ENCODE peak calls at places on chromosomes 16 and 17, in eight cellular contexts. One of them, this sample, is unnamed. For H3K36me3, the result is how much of the 10 kb centered on the place peaks cover.

GRCh38 chr16:87707714-87708113 is 58.1 kb downstream of the KLHDC4 start:
- DNase-seq in uterus: no peak
- DNase-seq in ovary: no peak
- DNase-seq in heart left ventricle: no peak
- DNase-seq in stomach: no peak
- DNase-seq in CD8-positive, alpha-beta T cell: no peak
- DNase-seq in breast epithelium: no peak
- DNase-seq in GM23338: no peak
- DNase-seq in this sample: no peak

GRCh38 chr16:75306102-75306762 is 54.8 kb upstream of the BCAR1 start:
- DNase-seq in breast epithelium: no peak
- DNase-seq in CD8-positive, alpha-beta T cell: no peak
- DNase-seq in ovary: no peak
- DNase-seq in GM23338: no peak
- DNase-seq in uterus: no peak
- DNase-seq in stomach: peak
- DNase-seq in heart left ventricle: no peak
- DNase-seq in this sample: no peak

GRCh38 chr17:14061666-14062560 is 7.4 kb upstream of the COX10 start:
- DNase-seq in CD8-positive, alpha-beta T cell: no peak
- DNase-seq in heart left ventricle: peak
- DNase-seq in ovary: no peak
- DNase-seq in uterus: no peak
- DNase-seq in stomach: no peak
- DNase-seq in breast epithelium: no peak
- DNase-seq in GM23338: peak
- DNase-seq in this sample: no peak

GRCh38 chr16:75794426-75794825 is 68.1 kb upstream of the CPHXL start:
- DNase-seq in uterus: no peak
- DNase-seq in heart left ventricle: no peak
- DNase-seq in CD8-positive, alpha-beta T cell: no peak
- DNase-seq in stomach: no peak
- DNase-seq in GM23338: no peak
- DNase-seq in breast epithelium: no peak
- DNase-seq in ovary: no peak
- DNase-seq in this sample: no peak

GRCh38 chr17:36617773-36618172 is 16.4 kb downstream of the MRM1 start:
- DNase-seq in heart left ventricle: no peak
- DNase-seq in uterus: no peak
- DNase-seq in CD8-positive, alpha-beta T cell: no peak
- DNase-seq in ovary: no peak
- DNase-seq in breast epithelium: no peak
- DNase-seq in stomach: no peak
- DNase-seq in GM23338: no peak
- DNase-seq in this sample: no peak

GRCh38 chr17:6477831-6478383 is 33.7 kb downstream of the PIMREG start:
- DNase-seq in ovary: no peak
- DNase-seq in stomach: no peak
- DNase-seq in breast epithelium: no peak
- DNase-seq in CD8-positive, alpha-beta T cell: no peak
- DNase-seq in uterus: no peak
- DNase-seq in heart left ventricle: no peak
- DNase-seq in GM23338: no peak
- DNase-seq in this sample: no peak

GRCh38 chr16:2520784-2521577 is 810 bp downstream of the AMDHD2 start:
- DNase-seq in breast epithelium: no peak
- DNase-seq in heart left ventricle: peak
- DNase-seq in stomach: peak
- DNase-seq in ovary: no peak
- DNase-seq in uterus: no peak
- DNase-seq in CD8-positive, alpha-beta T cell: peak
- DNase-seq in GM23338: peak
- DNase-seq in this sample: peak

GRCh38 chr17:29839656-29840055 is 90.4 kb downstream of the SSH2 start:
- DNase-seq in GM23338: no peak
- DNase-seq in stomach: no peak
- DNase-seq in uterus: no peak
- DNase-seq in breast epithelium: no peak
- DNase-seq in ovary: no peak
- DNase-seq in CD8-positive, alpha-beta T cell: no peak
- DNase-seq in heart left ventricle: no peak
- DNase-seq in this sample: no peak

GRCh38 chr17:47690121-47690520 is 3.8 kb upstream of the TBKBP1 start:
- DNase-seq in ovary: no peak
- DNase-seq in stomach: no peak
- DNase-seq in heart left ventricle: no peak
- DNase-seq in uterus: no peak
- DNase-seq in CD8-positive, alpha-beta T cell: no peak
- DNase-seq in GM23338: no peak
- DNase-seq in breast epithelium: no peak
- DNase-seq in this sample: peak

GRCh38 chr17:75832164-75832651 is 12.0 kb downstream of the UNC13D start:
- DNase-seq in stomach: peak
- DNase-seq in GM23338: no peak
- DNase-seq in ovary: no peak
- DNase-seq in CD8-positive, alpha-beta T cell: peak
- DNase-seq in breast epithelium: no peak
- DNase-seq in uterus: peak
- DNase-seq in heart left ventricle: no peak
- DNase-seq in this sample: no peak

GRCh38 chr17:60077672-60078519 is 825 bp downstream of the HEATR6 start:
- DNase-seq in GM23338: no peak
- DNase-seq in uterus: no peak
- DNase-seq in CD8-positive, alpha-beta T cell: no peak
- DNase-seq in ovary: no peak
- DNase-seq in stomach: no peak
- DNase-seq in breast epithelium: no peak
- DNase-seq in heart left ventricle: no peak
- DNase-seq in this sample: no peak

GRCh38 chr17:6187836-6188235 is 117.7 kb downstream of the WSCD1 start:
- DNase-seq in stomach: no peak
- DNase-seq in uterus: no peak
- DNase-seq in GM23338: no peak
- DNase-seq in heart left ventricle: no peak
- DNase-seq in breast epithelium: no peak
- DNase-seq in ovary: no peak
- DNase-seq in CD8-positive, alpha-beta T cell: no peak
- DNase-seq in this sample: no peak

GRCh38 chr16:75282811-75283281 is 31.4 kb upstream of the BCAR1 start:
- DNase-seq in GM23338: peak
- DNase-seq in ovary: no peak
- DNase-seq in stomach: no peak
- DNase-seq in breast epithelium: no peak
- DNase-seq in CD8-positive, alpha-beta T cell: no peak
- DNase-seq in uterus: no peak
- DNase-seq in heart left ventricle: no peak
- DNase-seq in this sample: no peak

GRCh38 chr17:42819939-42820535 is 4.0 kb downstream of the BECN1 start:
- DNase-seq in uterus: no peak
- DNase-seq in CD8-positive, alpha-beta T cell: peak
- DNase-seq in GM23338: peak
- DNase-seq in ovary: no peak
- DNase-seq in stomach: peak
- DNase-seq in breast epithelium: no peak
- DNase-seq in heart left ventricle: peak
- DNase-seq in this sample: peak

GRCh38 chr16:682493-683395 is 1.4 kb downstream of the JMJD8 start:
- DNase-seq in stomach: no peak
- DNase-seq in breast epithelium: no peak
- DNase-seq in ovary: peak
- DNase-seq in GM23338: no peak
- DNase-seq in uterus: no peak
- DNase-seq in heart left ventricle: no peak
- DNase-seq in CD8-positive, alpha-beta T cell: no peak
- DNase-seq in this sample: peak
- H3K4me3 ChIP-seq in stomach: peak
- H3K4me3 ChIP-seq in breast epithelium: peak
- H3K4me3 ChIP-seq in ovary: no peak
- H3K4me3 ChIP-seq in GM23338: peak
- H3K4me3 ChIP-seq in uterus: no peak
- H3K4me3 ChIP-seq in heart left ventricle: peak
- H3K4me3 ChIP-seq in CD8-positive, alpha-beta T cell: no peak
- H3K4me3 ChIP-seq in this sample: peak

DNA sequence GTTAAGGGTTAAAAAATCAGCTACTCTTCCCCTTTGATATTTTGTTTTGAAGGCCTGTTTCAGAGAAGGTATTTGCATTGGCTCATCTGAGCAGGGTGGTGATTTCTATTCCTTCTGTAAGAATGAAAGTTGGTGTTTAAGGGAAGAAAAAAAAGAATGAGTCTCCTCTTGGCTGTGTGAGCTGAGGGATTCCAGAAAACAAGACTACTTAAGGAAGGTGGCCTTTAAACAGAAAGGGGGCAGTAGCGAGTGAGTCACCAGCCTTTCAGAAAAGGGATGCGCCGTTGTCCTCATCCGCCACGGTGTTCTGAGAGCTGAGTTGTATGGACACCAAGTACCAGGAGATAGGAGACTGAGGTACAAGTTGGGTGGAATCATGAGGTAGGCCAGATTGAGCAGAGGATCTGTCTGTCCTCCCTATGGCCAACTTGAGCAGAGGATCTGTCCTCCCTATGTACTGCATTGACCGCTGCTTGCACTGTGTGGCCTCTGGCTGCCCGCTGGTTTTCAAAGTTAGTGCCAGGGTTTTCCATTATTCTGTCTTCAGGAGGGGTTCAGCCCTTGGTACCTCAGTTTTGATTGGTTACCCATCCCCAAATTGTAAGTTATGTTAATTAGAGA is 8.2 kb downstream of the PRKCA start:
- DNase-seq in breast epithelium: no peak
- DNase-seq in CD8-positive, alpha-beta T cell: no peak
- DNase-seq in stomach: no peak
- DNase-seq in uterus: no peak
- DNase-seq in heart left ventricle: no peak
- DNase-seq in GM23338: peak
- DNase-seq in ovary: no peak
- DNase-seq in this sample: peak
- H3K36me3 ChIP-seq in breast epithelium: under half
- H3K36me3 ChIP-seq in CD8-positive, alpha-beta T cell: under half
- H3K36me3 ChIP-seq in stomach: under half
- H3K36me3 ChIP-seq in uterus: under half
- H3K36me3 ChIP-seq in heart left ventricle: under half
- H3K36me3 ChIP-seq in GM23338: under half
- H3K36me3 ChIP-seq in ovary: under half
- H3K36me3 ChIP-seq in this sample: under half

GRCh38 chr16:72561-73537 is at the start of gene RHBDF1:
- DNase-seq in CD8-positive, alpha-beta T cell: no peak
- DNase-seq in ovary: peak
- DNase-seq in heart left ventricle: peak
- DNase-seq in stomach: peak
- DNase-seq in GM23338: peak
- DNase-seq in uterus: peak
- DNase-seq in breast epithelium: no peak
- DNase-seq in this sample: peak
- H3K4me3 ChIP-seq in CD8-positive, alpha-beta T cell: no peak
- H3K4me3 ChIP-seq in ovary: peak
- H3K4me3 ChIP-seq in heart left ventricle: peak
- H3K4me3 ChIP-seq in stomach: peak
- H3K4me3 ChIP-seq in GM23338: peak
- H3K4me3 ChIP-seq in uterus: peak
- H3K4me3 ChIP-seq in breast epithelium: peak
- H3K4me3 ChIP-seq in this sample: peak

GRCh38 chr16:4052801-4053662 is 63.2 kb downstream of the ADCY9 start:
- DNase-seq in CD8-positive, alpha-beta T cell: no peak
- DNase-seq in breast epithelium: peak
- DNase-seq in ovary: no peak
- DNase-seq in GM23338: no peak
- DNase-seq in stomach: no peak
- DNase-seq in uterus: no peak
- DNase-seq in heart left ventricle: peak
- DNase-seq in this sample: no peak

GRCh38 chr16:4051591-4051990 is 64.7 kb downstream of the ADCY9 start:
- DNase-seq in uterus: no peak
- DNase-seq in CD8-positive, alpha-beta T cell: no peak
- DNase-seq in GM23338: no peak
- DNase-seq in stomach: no peak
- DNase-seq in breast epithelium: no peak
- DNase-seq in heart left ventricle: no peak
- DNase-seq in ovary: no peak
- DNase-seq in this sample: no peak

GRCh38 chr16:4052096-4052495 is 64.1 kb downstream of the ADCY9 start:
- DNase-seq in ovary: no peak
- DNase-seq in breast epithelium: no peak
- DNase-seq in GM23338: no peak
- DNase-seq in stomach: no peak
- DNase-seq in heart left ventricle: no peak
- DNase-seq in CD8-positive, alpha-beta T cell: no peak
- DNase-seq in uterus: no peak
- DNase-seq in this sample: no peak

GRCh38 chr16:4049031-4049430 is 67.2 kb downstream of the ADCY9 start:
- DNase-seq in heart left ventricle: no peak
- DNase-seq in GM23338: no peak
- DNase-seq in ovary: no peak
- DNase-seq in CD8-positive, alpha-beta T cell: no peak
- DNase-seq in breast epithelium: no peak
- DNase-seq in stomach: no peak
- DNase-seq in uterus: no peak
- DNase-seq in this sample: no peak

DNA sequence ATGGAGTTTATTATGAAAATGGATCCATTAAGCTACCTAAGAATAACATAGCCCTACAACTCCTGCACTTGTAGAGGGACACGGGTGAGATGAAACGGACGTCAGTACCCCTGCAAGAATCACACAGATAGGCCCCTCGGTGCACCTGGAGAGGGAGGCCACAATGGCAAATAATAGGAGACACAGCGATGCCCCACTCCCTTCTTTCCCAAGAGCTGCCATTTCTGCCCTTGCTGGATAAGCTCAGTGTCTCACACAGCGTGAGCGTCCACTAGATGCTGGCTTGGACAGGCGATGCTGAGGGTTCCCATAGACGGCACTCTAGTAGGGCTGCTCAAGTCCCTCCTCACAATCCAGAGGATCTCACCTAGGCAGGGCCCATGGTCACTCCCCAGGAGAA is 67.8 kb downstream of the ADCY9 start:
- DNase-seq in ovary: peak
- DNase-seq in CD8-positive, alpha-beta T cell: no peak
- DNase-seq in stomach: no peak
- DNase-seq in uterus: no peak
- DNase-seq in GM23338: no peak
- DNase-seq in breast epithelium: no peak
- DNase-seq in heart left ventricle: no peak
- DNase-seq in this sample: no peak
- H3K36me3 ChIP-seq in ovary: under half
- H3K36me3 ChIP-seq in CD8-positive, alpha-beta T cell: under half
- H3K36me3 ChIP-seq in stomach: under half
- H3K36me3 ChIP-seq in uterus: under half
- H3K36me3 ChIP-seq in GM23338: under half
- H3K36me3 ChIP-seq in breast epithelium: under half
- H3K36me3 ChIP-seq in heart left ventricle: under half
- H3K36me3 ChIP-seq in this sample: under half